ENCODE peak calls at places on chromosomes 4 and X, in six cellular contexts. R is GM13976; E is heart right ventricle; I is mesenchymal stem cell; D is effector CD4-positive, alpha-beta T cell; T is HEK293T. C is an unnamed sample.

GRCh38 chr4:186781032-186781917 is 57.6 kb upstream of the FAT1 start:
- DNase-seq in T (no peak), D (no peak), R (no peak), E (no peak), I (peak), C (no peak)

GRCh38 chr4:87444741-87445140 is 22.4 kb downstream of the NUDT9 start:
- DNase-seq in E (no peak), I (no peak), T (no peak), R (no peak), D (no peak), C (no peak)

GRCh38 chr4:90486346-90486745 is 359.2 kb downstream of the CCSER1 start:
- DNase-seq in D (no peak), T (no peak), R (no peak), I (no peak), E (no peak), C (no peak)

GRCh38 chrX:43631841-43632240 is 24.3 kb upstream of the MAOA start:
- DNase-seq in T (no peak), R (no peak), E (no peak), D (no peak), I (no peak), C (no peak)

GRCh38 chr4:2258091-2259035 is 3.5 kb downstream of the MXD4 start:
- DNase-seq in I (no peak), R (no peak), E (peak), T (no peak), D (peak), C (no peak)

GRCh38 chrX:53284684-53285447 is 3.5 kb upstream of the IQSEC2 start:
- DNase-seq in I (peak), R (peak), E (peak), T (peak), D (peak), C (no peak)

GRCh38 chr4:184282895-184283654 is 65.4 kb upstream of the ENPP6 start:
- DNase-seq in T (no peak), R (peak), E (no peak), I (no peak), D (no peak), C (no peak)

GRCh38 chr4:26288308-26288982 is 32.4 kb upstream of the RBPJ start:
- DNase-seq in I (peak), R (peak), T (no peak), D (no peak), E (no peak), C (no peak)

GRCh38 chr4:170398228-170398627 is 308.5 kb upstream of the AADAT start:
- DNase-seq in D (no peak), I (no peak), T (no peak), R (no peak), E (no peak), C (no peak)

GRCh38 chrX:132491191-132491590 is 2.4 kb upstream of the MBNL3 start:
- DNase-seq in I (no peak), D (no peak), R (no peak), E (no peak), T (no peak), C (no peak)

GRCh38 chr4:115260195-115260594 is 146.8 kb upstream of the NDST4 start:
- DNase-seq in T (no peak), D (no peak), E (no peak), I (no peak), R (no peak), C (no peak)

GRCh38 chrX:103927633-103928032 is 34.8 kb upstream of the TMSB15B start:
- DNase-seq in R (no peak), I (no peak), E (no peak), D (no peak), T (no peak), C (no peak)

GRCh38 chr4:8725071-8725841 is 132.7 kb downstream of the CPZ start:
- DNase-seq in D (no peak), I (no peak), R (no peak), T (no peak), E (no peak), C (no peak)

GRCh38 chrX:16185725-16186136 is 18.4 kb downstream of the MAGEB17 start:
- DNase-seq in E (no peak), I (peak), R (peak), D (no peak), T (no peak), C (no peak)

GRCh38 chr4:54054501-54054900 is 9.9 kb downstream of the CHIC2 start:
- DNase-seq in T (no peak), E (no peak), R (no peak), D (no peak), I (no peak), C (no peak)

GRCh38 chr4:139167774-139168444 is 9.1 kb downstream of the ELF2 start:
- DNase-seq in E (no peak), R (peak), D (no peak), I (peak), T (peak), C (no peak)